ENCODE peak calls at places on chromosomes 2 and 18, in six cellular contexts. R, G, N, H, S and U are unnamed samples.

GRCh38 chr18:25133879-25134278 is 218.1 kb downstream of the ZNF521 start:
- DNase-seq in S (no peak), H (no peak), G (no peak), N (no peak), R (no peak), U (no peak)

GRCh38 chr18:9869713-9870430 is 15.9 kb upstream of the TXNDC2 start:
- DNase-seq in R (peak), H (peak), N (no peak), S (peak), G (no peak), U (no peak)

GRCh38 chr18:80187956-80188642 is 59.2 kb downstream of the PARD6G start:
- DNase-seq in G (no peak), R (no peak), S (no peak), N (no peak), H (no peak), U (no peak)

GRCh38 chr18:22912835-22913234 is 20.3 kb upstream of the RBBP8 start:
- DNase-seq in G (no peak), S (peak), H (peak), N (no peak), R (peak), U (no peak)

GRCh38 chr2:240568678-240569522 is 616 bp downstream of the RNPEPL1 start:
- DNase-seq in H (peak), S (peak), N (no peak), G (peak), R (peak), U (no peak)

GRCh38 chr2:3606028-3606369 is 11.1 kb downstream of the COLEC11 start:
- DNase-seq in R (no peak), G (no peak), H (no peak), S (no peak), N (no peak), U (no peak)

GRCh38 chr18:70693196-70693595 is 404.4 kb downstream of the SOCS6 start:
- DNase-seq in R (peak), S (no peak), H (no peak), N (peak), G (no peak), U (no peak)

GRCh38 chr2:127064642-127065250 is 42.2 kb downstream of the BIN1 start:
- DNase-seq in S (peak), N (peak), R (peak), G (no peak), H (peak), U (peak)

GRCh38 chr2:9808334-9809063 is 34.8 kb upstream of the TAF1B start:
- DNase-seq in G (no peak), N (no peak), H (no peak), R (no peak), S (no peak), U (no peak)

GRCh38 chr2:45330617-45331016 is 280.4 kb downstream of the SRBD1 start:
- DNase-seq in N (no peak), H (peak), G (no peak), R (peak), S (no peak), U (no peak)

GRCh38 chr2:149399934-149400615 is 69.7 kb downstream of the LYPD6 start:
- DNase-seq in R (no peak), G (no peak), H (peak), N (no peak), S (no peak), U (no peak)

GRCh38 chr2:154546341-154546740 is 152.2 kb upstream of the KCNJ3 start:
- DNase-seq in H (no peak), R (no peak), G (no peak), S (no peak), N (no peak), U (no peak)

GRCh38 chr2:10389596-10389995 is 58.5 kb downstream of the ODC1 start:
- DNase-seq in G (no peak), N (no peak), S (peak), R (peak), H (peak), U (no peak)

GRCh38 chr2:85602476-85603234 is at the start of gene TMEM150A:
- DNase-seq in R (peak), G (peak), S (peak), N (peak), H (peak), U (peak)

GRCh38 chr2:219418155-219418569 is at the start of gene DES:
- DNase-seq in R (no peak), G (no peak), S (no peak), H (no peak), N (no peak), U (peak)

GRCh38 chr2:19900536-19901200 is 1.1 kb downstream of the TTC32 start:
- DNase-seq in S (peak), G (no peak), R (no peak), N (no peak), H (peak), U (no peak)

GRCh38 chr2:124983595-124983994 is 958.5 kb downstream of the CNTNAP5 start:
- DNase-seq in N (no peak), G (no peak), S (peak), R (peak), H (peak), U (no peak)

GRCh38 chr2:231960810-231961348 is 634 bp upstream of the DIS3L2 start:
- DNase-seq in S (no peak), R (no peak), N (no peak), H (no peak), G (no peak), U (no peak)

GRCh38 chr2:10911291-10912075 is at the start of gene KCNF1:
- DNase-seq in H (peak), N (peak), S (peak), R (peak), G (no peak), U (peak)

GRCh38 chr2:222057249-222058073 is 241.3 kb downstream of the PAX3 start:
- DNase-seq in N (no peak), G (no peak), R (no peak), H (peak), S (peak), U (no peak)

GRCh38 chr2:113967272-113967671 is 77.4 kb downstream of the ACTR3 start:
- DNase-seq in S (no peak), N (no peak), G (no peak), H (peak), R (no peak), U (no peak)

GRCh38 chr2:153455403-153455802 is 23.2 kb downstream of the RPRM start:
- DNase-seq in N (no peak), S (no peak), H (no peak), G (no peak), R (no peak), U (peak)

GRCh38 chr2:239190921-239191885 is 209.6 kb downstream of the HDAC4 start:
- DNase-seq in R (no peak), H (no peak), N (no peak), G (peak), S (no peak), U (peak)

GRCh38 chr18:43620936-43621335 is 343.6 kb upstream of the SYT4 start:
- DNase-seq in G (no peak), H (peak), N (peak), R (peak), S (peak), U (no peak)

GRCh38 chr2:237140689-237141285 is 55.1 kb downstream of the COPS8 start:
- DNase-seq in S (no peak), N (no peak), R (no peak), G (no peak), H (no peak), U (no peak)

GRCh38 chr2:102142829-102143449 is 393 bp downstream of the IL1R1 start:
- DNase-seq in G (peak), N (peak), S (no peak), H (peak), R (peak), U (peak)

GRCh38 chr2:102143450-102143985 is 972 bp downstream of the IL1R1 start:
- DNase-seq in G (no peak), N (no peak), R (peak), S (peak), H (peak), U (no peak)

GRCh38 chr2:102140367-102140766 is 2.2 kb upstream of the IL1R1 start:
- DNase-seq in R (peak), N (no peak), G (no peak), H (peak), S (peak), U (no peak)

GRCh38 chr2:102141011-102141914 is 1.3 kb upstream of the IL1R1 start:
- DNase-seq in G (peak), R (peak), H (peak), S (peak), N (no peak), U (no peak)

DNA sequence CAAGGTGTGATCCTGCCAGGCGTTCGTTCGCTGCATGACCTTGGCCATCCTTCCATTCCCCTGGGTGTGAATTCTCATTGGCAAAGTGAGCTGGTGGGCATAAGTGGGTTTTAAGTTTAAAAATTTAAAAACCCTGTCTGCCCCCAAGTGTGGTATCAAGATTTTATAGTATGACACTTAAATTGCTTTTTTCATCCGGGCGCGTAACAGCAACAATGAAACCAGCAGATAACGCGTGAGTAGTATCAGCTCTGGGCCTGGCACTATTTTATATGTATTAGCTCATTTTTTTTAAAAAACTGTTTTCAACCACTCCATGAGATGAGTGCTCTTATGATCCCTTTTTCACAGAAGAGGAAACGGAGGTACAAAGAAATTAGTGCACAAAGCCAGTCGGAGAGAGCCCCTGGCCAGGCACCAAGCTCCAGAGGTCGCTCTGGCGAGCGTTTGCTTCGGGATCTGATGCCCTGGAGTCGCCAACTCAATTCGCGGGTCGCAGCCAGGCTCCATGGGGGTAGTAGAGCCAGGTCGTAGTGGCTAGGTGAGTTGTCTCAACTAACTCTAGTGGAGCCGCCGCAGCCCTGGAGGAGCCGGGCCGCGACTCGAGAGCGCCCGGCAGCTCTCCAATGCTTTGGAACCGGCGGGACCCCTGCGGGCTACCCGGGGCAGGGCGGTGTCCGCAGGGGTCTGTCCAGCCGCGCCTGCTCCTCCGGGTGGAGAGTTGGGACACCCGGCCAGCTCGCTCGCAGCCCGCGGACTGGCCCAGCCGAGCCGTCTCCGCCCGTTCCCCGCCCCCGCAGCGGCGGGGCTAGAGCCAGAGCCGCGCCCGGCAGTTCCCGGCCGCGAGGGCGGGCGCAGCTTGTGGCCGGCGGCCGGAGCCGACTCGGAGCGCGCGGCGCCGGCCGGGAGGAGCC is at the start of gene IL1R1:
- DNase-seq in G (peak), S (peak), H (peak), N (peak), R (peak), U (peak)
- H3K9ac ChIP-seq in G (peak), S (peak), H (peak), N (no peak), R (peak), U (peak)

GRCh38 chr2:47256416-47257087 is 101.4 kb upstream of the STPG4 start:
- DNase-seq in N (no peak), R (no peak), G (no peak), H (no peak), S (no peak), U (no peak)
- H2BK5ac ChIP-seq in N (no peak), R (no peak), G (no peak), H (no peak), S (no peak), U (no peak)

GRCh38 chr18:34224423-34225217 is at the start of gene NOL4:
- DNase-seq in N (peak), S (no peak), R (no peak), H (peak), G (peak), U (peak)
- H2AFZ ChIP-seq in N (peak), S (peak), R (peak), H (peak), G (peak), U (no peak)

GRCh38 chr2:26936855-26937254 is 33.6 kb upstream of the MAPRE3 start:
- DNase-seq in S (no peak), G (no peak), N (no peak), R (no peak), H (no peak), U (no peak)

GRCh38 chr2:26933638-26934334 is 36.7 kb upstream of the MAPRE3 start:
- DNase-seq in H (no peak), G (no peak), S (no peak), N (no peak), R (no peak), U (no peak)

GRCh38 chr2:26932974-26933373 is 37.5 kb upstream of the MAPRE3 start:
- DNase-seq in H (no peak), N (no peak), G (no peak), S (no peak), R (no peak), U (peak)

GRCh38 chr2:26934985-26935384 is 35.5 kb upstream of the MAPRE3 start:
- DNase-seq in N (no peak), S (no peak), G (no peak), H (no peak), R (no peak), U (no peak)

DNA sequence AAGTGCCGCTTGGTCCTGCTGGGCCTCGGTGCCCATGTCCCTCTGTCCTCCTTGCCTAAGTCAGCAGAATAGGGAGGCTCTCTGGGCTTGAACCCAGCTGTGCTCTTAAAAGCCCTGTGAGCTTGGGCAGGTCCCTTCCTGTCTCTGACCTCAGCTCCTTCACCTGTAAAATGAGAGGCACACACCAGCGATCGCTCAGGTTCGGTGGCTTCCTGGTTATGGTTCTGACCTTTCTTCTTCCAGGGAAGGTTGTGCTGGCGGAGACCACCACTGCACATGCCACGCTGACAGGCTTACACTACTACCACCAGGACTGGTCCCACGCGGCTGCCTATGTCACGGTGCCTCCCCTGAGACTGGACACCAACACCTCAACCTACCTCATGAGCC is 36.1 kb upstream of the MAPRE3 start:
- DNase-seq in R (no peak), N (no peak), G (no peak), S (no peak), H (no peak), U (peak)
- H3K9ac ChIP-seq in R (no peak), N (no peak), G (no peak), S (no peak), H (no peak), U (no peak)